ENCODE peak calls at places on chromosomes 7 and 10, in five cellular contexts. One of them, this sample, is unnamed.

GRCh38 chr7:81445462-81445861 is 324.4 kb downstream of the HGF start:
- DNase-seq in mucosa of gallbladder: no peak
- DNase-seq in KBM-7: no peak
- DNase-seq in esophagus squamous epithelium: no peak
- DNase-seq in NCI-H774: no peak
- DNase-seq in this sample: no peak

GRCh38 chr10:3807928-3808496 is 23.0 kb upstream of the KLF6 start:
- DNase-seq in mucosa of gallbladder: no peak
- DNase-seq in KBM-7: peak
- DNase-seq in esophagus squamous epithelium: no peak
- DNase-seq in NCI-H774: no peak
- DNase-seq in this sample: no peak

GRCh38 chr10:4663162-4663992 is 162.6 kb upstream of the AKR1E2 start:
- DNase-seq in mucosa of gallbladder: peak
- DNase-seq in KBM-7: peak
- DNase-seq in esophagus squamous epithelium: no peak
- DNase-seq in NCI-H774: peak
- DNase-seq in this sample: peak

GRCh38 chr7:15397921-15398560 is 163.8 kb downstream of the AGMO start:
- DNase-seq in mucosa of gallbladder: no peak
- DNase-seq in KBM-7: no peak
- DNase-seq in esophagus squamous epithelium: no peak
- DNase-seq in NCI-H774: no peak
- DNase-seq in this sample: no peak

GRCh38 chr7:518630-519428 is 817 bp downstream of the PDGFA start:
- DNase-seq in mucosa of gallbladder: peak
- DNase-seq in KBM-7: peak
- DNase-seq in esophagus squamous epithelium: no peak
- DNase-seq in NCI-H774: no peak
- DNase-seq in this sample: no peak

GRCh38 chr7:30983914-30984247 is 20.1 kb downstream of the GHRHR start:
- DNase-seq in mucosa of gallbladder: no peak
- DNase-seq in KBM-7: no peak
- DNase-seq in esophagus squamous epithelium: no peak
- DNase-seq in NCI-H774: no peak
- DNase-seq in this sample: no peak

GRCh38 chr7:98217623-98218582 is 6.7 kb downstream of the BHLHA15 start:
- DNase-seq in mucosa of gallbladder: no peak
- DNase-seq in KBM-7: peak
- DNase-seq in esophagus squamous epithelium: no peak
- DNase-seq in NCI-H774: no peak
- DNase-seq in this sample: no peak

GRCh38 chr7:120805636-120806388 is 52.1 kb downstream of the TSPAN12 start:
- DNase-seq in mucosa of gallbladder: peak
- DNase-seq in KBM-7: peak
- DNase-seq in esophagus squamous epithelium: no peak
- DNase-seq in NCI-H774: no peak
- DNase-seq in this sample: peak

GRCh38 chr7:46960974-46961373 is 620.9 kb downstream of the TNS3 start:
- DNase-seq in mucosa of gallbladder: no peak
- DNase-seq in KBM-7: no peak
- DNase-seq in esophagus squamous epithelium: no peak
- DNase-seq in NCI-H774: no peak
- DNase-seq in this sample: no peak

GRCh38 chr7:87113077-87113476 is 39.2 kb upstream of the DMTF1 start:
- DNase-seq in mucosa of gallbladder: no peak
- DNase-seq in KBM-7: no peak
- DNase-seq in esophagus squamous epithelium: no peak
- DNase-seq in NCI-H774: no peak
- DNase-seq in this sample: no peak

GRCh38 chr10:18713077-18713476 is 53.8 kb downstream of the ARL5B start:
- DNase-seq in mucosa of gallbladder: no peak
- DNase-seq in KBM-7: no peak
- DNase-seq in esophagus squamous epithelium: no peak
- DNase-seq in NCI-H774: no peak
- DNase-seq in this sample: no peak

GRCh38 chr7:111763221-111763791 is 201.0 kb upstream of the IMMP2L start:
- DNase-seq in mucosa of gallbladder: no peak
- DNase-seq in KBM-7: peak
- DNase-seq in esophagus squamous epithelium: no peak
- DNase-seq in NCI-H774: no peak
- DNase-seq in this sample: no peak

GRCh38 chr10:88256013-88256680 is 327.0 kb downstream of the RNLS start:
- DNase-seq in mucosa of gallbladder: peak
- DNase-seq in KBM-7: no peak
- DNase-seq in esophagus squamous epithelium: no peak
- DNase-seq in NCI-H774: no peak
- DNase-seq in this sample: no peak

GRCh38 chr7:31687024-31687423 is at the start of gene PPP1R17:
- DNase-seq in mucosa of gallbladder: no peak
- DNase-seq in KBM-7: no peak
- DNase-seq in esophagus squamous epithelium: no peak
- DNase-seq in NCI-H774: no peak
- DNase-seq in this sample: no peak

GRCh38 chr10:51524041-51524440 is 175.4 kb downstream of the CSTF2T start:
- DNase-seq in mucosa of gallbladder: no peak
- DNase-seq in KBM-7: no peak
- DNase-seq in esophagus squamous epithelium: no peak
- DNase-seq in NCI-H774: no peak
- DNase-seq in this sample: no peak

GRCh38 chr10:98047009-98047741 is 16.8 kb upstream of the CRTAC1 start:
- DNase-seq in mucosa of gallbladder: no peak
- DNase-seq in KBM-7: no peak
- DNase-seq in esophagus squamous epithelium: no peak
- DNase-seq in NCI-H774: no peak
- DNase-seq in this sample: no peak

GRCh38 chr7:135508853-135509588 is 881 bp downstream of the CNOT4 start:
- DNase-seq in mucosa of gallbladder: peak
- DNase-seq in KBM-7: peak
- DNase-seq in esophagus squamous epithelium: no peak
- DNase-seq in NCI-H774: no peak
- DNase-seq in this sample: no peak

GRCh38 chr7:104923010-104923421 is 91.0 kb upstream of the KMT2E start:
- DNase-seq in mucosa of gallbladder: peak
- DNase-seq in KBM-7: peak
- DNase-seq in esophagus squamous epithelium: peak
- DNase-seq in NCI-H774: peak
- DNase-seq in this sample: no peak

GRCh38 chr7:140478361-140479061 is 794 bp downstream of the MKRN1 start:
- DNase-seq in mucosa of gallbladder: peak
- DNase-seq in KBM-7: peak
- DNase-seq in esophagus squamous epithelium: no peak
- DNase-seq in NCI-H774: no peak
- DNase-seq in this sample: no peak

GRCh38 chr7:38186593-38187314 is 8.7 kb downstream of the STARD3NL start:
- DNase-seq in mucosa of gallbladder: no peak
- DNase-seq in KBM-7: no peak
- DNase-seq in esophagus squamous epithelium: no peak
- DNase-seq in NCI-H774: no peak
- DNase-seq in this sample: no peak

GRCh38 chr7:81004098-81004497 is 85.2 kb upstream of the SEMA3C start:
- DNase-seq in mucosa of gallbladder: no peak
- DNase-seq in KBM-7: no peak
- DNase-seq in esophagus squamous epithelium: no peak
- DNase-seq in NCI-H774: no peak
- DNase-seq in this sample: no peak

GRCh38 chr10:117537904-117538524 is 4.5 kb upstream of the EMX2 start:
- DNase-seq in mucosa of gallbladder: no peak
- DNase-seq in KBM-7: no peak
- DNase-seq in esophagus squamous epithelium: no peak
- DNase-seq in NCI-H774: no peak
- DNase-seq in this sample: no peak

GRCh38 chr10:29120216-29120615 is 168.7 kb upstream of the LYZL1 start:
- DNase-seq in mucosa of gallbladder: no peak
- DNase-seq in KBM-7: no peak
- DNase-seq in esophagus squamous epithelium: no peak
- DNase-seq in NCI-H774: no peak
- DNase-seq in this sample: no peak

GRCh38 chr7:142338633-142339501 is 81.0 kb upstream of the PRSS58 start:
- DNase-seq in mucosa of gallbladder: peak
- DNase-seq in KBM-7: peak
- DNase-seq in esophagus squamous epithelium: no peak
- DNase-seq in NCI-H774: no peak
- DNase-seq in this sample: no peak

GRCh38 chr7:82335927-82336326 is 107.7 kb downstream of the CACNA2D1 start:
- DNase-seq in mucosa of gallbladder: no peak
- DNase-seq in KBM-7: peak
- DNase-seq in esophagus squamous epithelium: no peak
- DNase-seq in NCI-H774: peak
- DNase-seq in this sample: peak

GRCh38 chr7:93156884-93157283 is 8.7 kb upstream of the SAMD9L start:
- DNase-seq in mucosa of gallbladder: no peak
- DNase-seq in KBM-7: no peak
- DNase-seq in esophagus squamous epithelium: no peak
- DNase-seq in NCI-H774: no peak
- DNase-seq in this sample: no peak